ENCODE peak calls at places on chromosome 10, in five cellular contexts. G, W, D, V and L are unnamed samples.

GRCh38 chr10:6151087-6151977 is 51.4 kb upstream of the PFKFB3 start:
- DNase-seq in W (no peak), D (no peak), G (no peak), V (peak), L (peak)

GRCh38 chr10:84076047-84076388 is 63.3 kb upstream of the GHITM start:
- DNase-seq in D (no peak), G (no peak), W (no peak), V (no peak), L (no peak)

GRCh38 chr10:3785849-3786290 is 861 bp upstream of the KLF6 start:
- DNase-seq in G (no peak), W (peak), D (no peak), V (no peak), L (no peak)

GRCh38 chr10:28592953-28593352 is 60.0 kb downstream of the WAC start:
- DNase-seq in V (no peak), W (no peak), D (peak), G (no peak), L (no peak)

GRCh38 chr10:119343001-119343601 is 135.7 kb downstream of the GRK5 start:
- DNase-seq in D (no peak), V (no peak), G (no peak), W (no peak), L (no peak)

GRCh38 chr10:131697461-131698128 is 203.2 kb upstream of the PPP2R2D start:
- DNase-seq in W (no peak), D (no peak), G (no peak), V (no peak), L (no peak)

GRCh38 chr10:130003787-130004613 is 39.9 kb upstream of the EBF3 start:
- DNase-seq in D (no peak), G (no peak), W (no peak), V (no peak), L (peak)

GRCh38 chr10:124251317-124251716 is 157.9 kb upstream of the CHST15 start:
- DNase-seq in V (peak), D (no peak), G (no peak), W (no peak), L (no peak)

GRCh38 chr10:101354584-101355070 is 662 bp downstream of the BTRC start:
- DNase-seq in V (no peak), G (no peak), W (no peak), D (no peak), L (no peak)

GRCh38 chr10:75350791-75351190 is 50.8 kb downstream of the ZNF503 start:
- DNase-seq in G (no peak), W (no peak), D (peak), V (no peak), L (no peak)

GRCh38 chr10:90912176-90912575 is 8.7 kb downstream of the ANKRD1 start:
- DNase-seq in V (no peak), G (no peak), D (no peak), W (no peak), L (no peak)

GRCh38 chr10:83983578-83984255 is 155.6 kb upstream of the GHITM start:
- DNase-seq in W (no peak), D (peak), V (no peak), G (no peak), L (no peak)

GRCh38 chr10:311901-312665 is 176.8 kb downstream of the ZMYND11 start:
- DNase-seq in W (no peak), V (no peak), D (no peak), G (no peak), L (no peak)

GRCh38 chr10:91464500-91464899 is 54.4 kb downstream of the HECTD2 start:
- DNase-seq in D (no peak), G (no peak), W (no peak), V (no peak), L (no peak)

GRCh38 chr10:47444047-47444446 is 39.9 kb downstream of the ANXA8 start:
- DNase-seq in V (no peak), G (no peak), W (no peak), D (no peak), L (no peak)

GRCh38 chr10:104253576-104254410 is 899 bp upstream of the GSTO1 start:
- DNase-seq in W (no peak), D (no peak), G (no peak), V (no peak), L (no peak)

GRCh38 chr10:133276435-133277201 is at the start of gene ADAM8:
- DNase-seq in V (no peak), W (no peak), D (no peak), G (no peak), L (no peak)

GRCh38 chr10:17003151-17003550 is 126.5 kb downstream of the CUBN start:
- DNase-seq in V (no peak), G (no peak), D (no peak), W (no peak), L (no peak)

GRCh38 chr10:23693398-23693797 is 254.5 kb downstream of the OTUD1 start:
- DNase-seq in G (no peak), D (no peak), W (no peak), V (no peak), L (no peak)

GRCh38 chr10:29841724-29842649 is 207.2 kb upstream of the SVIL start:
- DNase-seq in W (no peak), V (no peak), G (peak), D (no peak), L (no peak)

GRCh38 chr10:125097409-125098070 is 62.8 kb downstream of the CTBP2 start:
- DNase-seq in G (no peak), D (no peak), W (no peak), V (no peak), L (no peak)

GRCh38 chr10:9096288-9096687 is 1041.8 kb downstream of the GATA3 start:
- DNase-seq in D (no peak), W (no peak), V (no peak), G (no peak), L (no peak)

GRCh38 chr10:10852464-10852863 is 165.2 kb upstream of the CELF2 start:
- DNase-seq in D (no peak), V (no peak), W (no peak), G (no peak), L (no peak)

GRCh38 chr10:35794703-35795102 is 152.6 kb upstream of the FZD8 start:
- DNase-seq in V (no peak), W (no peak), D (no peak), G (no peak), L (no peak)

GRCh38 chr10:1600861-1601260 is 136.5 kb downstream of the ADARB2 start:
- DNase-seq in G (peak), W (no peak), D (no peak), V (no peak), L (peak)

GRCh38 chr10:128035557-128035973 is 90.7 kb downstream of the MKI67 start:
- DNase-seq in W (no peak), D (peak), V (no peak), G (peak), L (peak)

GRCh38 chr10:62327897-62328296 is 46.3 kb upstream of the ZNF365 start:
- DNase-seq in V (no peak), D (no peak), G (no peak), W (no peak), L (no peak)

GRCh38 chr10:6110136-6110535 is 21.3 kb downstream of the RBM17 start:
- DNase-seq in G (no peak), V (no peak), W (no peak), D (no peak), L (no peak)

GRCh38 chr10:29715296-29715695 is 80.5 kb upstream of the SVIL start:
- DNase-seq in D (no peak), V (no peak), W (no peak), G (no peak), L (no peak)

GRCh38 chr10:123517901-123518300 is 148.3 kb upstream of the GPR26 start:
- DNase-seq in W (no peak), D (no peak), G (no peak), V (no peak), L (peak)

GRCh38 chr10:126387931-126388911 is at the start of gene ADAM12:
- DNase-seq in V (no peak), G (peak), W (peak), D (no peak), L (no peak)

GRCh38 chr10:451021-451471 is 238.4 kb downstream of the DIP2C start:
- DNase-seq in G (no peak), W (no peak), D (no peak), V (peak), L (no peak)

GRCh38 chr10:133462512-133463305 is 9.0 kb downstream of the SCART1 start:
- DNase-seq in D (no peak), V (no peak), W (no peak), G (no peak), L (peak)

GRCh38 chr10:110681023-110681681 is 37.0 kb downstream of the RBM20 start:
- DNase-seq in D (peak), W (no peak), G (no peak), V (no peak), L (no peak)

DNA sequence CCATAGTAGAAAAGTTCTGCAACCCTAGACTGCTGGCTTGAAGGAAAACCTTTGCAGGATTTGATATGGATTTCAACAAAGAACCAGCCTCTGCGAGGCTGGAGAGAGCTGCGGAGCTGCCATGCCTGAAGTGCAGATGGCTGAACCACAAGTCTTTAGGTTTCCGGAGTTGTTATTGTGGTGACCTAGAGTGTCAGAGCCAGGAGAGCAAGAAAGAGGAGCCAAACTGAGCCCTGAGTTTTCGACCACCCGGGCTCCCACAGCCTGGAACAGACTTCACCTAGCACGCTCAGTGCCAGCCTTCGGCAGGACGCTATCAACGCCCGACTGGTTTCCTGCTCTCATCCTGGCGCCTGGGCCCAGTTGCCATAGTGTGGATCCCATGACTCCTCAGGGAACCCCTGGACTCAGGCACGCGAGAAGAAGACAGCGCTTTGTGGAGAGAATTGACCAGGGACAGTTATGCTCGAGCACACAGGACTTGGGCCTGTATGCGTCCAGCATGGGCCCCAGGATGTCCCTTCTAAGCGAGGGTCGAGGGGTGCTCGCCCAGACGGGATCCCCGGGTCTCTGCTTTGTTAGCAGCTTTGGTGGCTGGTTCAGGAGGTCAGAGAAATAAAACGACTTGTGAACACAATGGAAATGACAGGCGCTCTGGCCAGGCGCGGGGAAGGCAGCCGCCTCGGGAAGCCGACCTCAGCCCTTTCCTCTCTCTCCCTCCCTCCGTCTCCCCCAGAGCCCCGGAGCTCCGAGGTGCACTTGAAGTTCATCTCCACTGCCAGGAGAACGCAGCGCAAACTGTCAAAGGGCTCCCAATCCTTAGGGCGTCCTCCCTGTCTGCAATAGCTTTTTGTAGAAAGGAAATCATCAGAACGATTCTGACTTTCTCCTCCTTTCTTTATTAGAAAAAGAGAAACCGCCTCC is 1.8 kb upstream of the GAD2 start:
- DNase-seq in W (no peak), G (no peak), D (no peak), V (no peak), L (no peak)
- H3K4me3 ChIP-seq in W (no peak), G (peak), D (no peak), V (no peak), L (no peak)

GRCh38 chr10:34222359-34222758 is 592.7 kb downstream of the PARD3 start:
- DNase-seq in V (no peak), G (no peak), D (no peak), W (no peak), L (no peak)

GRCh38 chr10:34228066-34228465 is 587.0 kb downstream of the PARD3 start:
- DNase-seq in W (no peak), D (no peak), V (no peak), G (no peak), L (no peak)

GRCh38 chr10:34219860-34220518 is 595.1 kb downstream of the PARD3 start:
- DNase-seq in W (no peak), V (no peak), G (no peak), D (no peak), L (no peak)

DNA sequence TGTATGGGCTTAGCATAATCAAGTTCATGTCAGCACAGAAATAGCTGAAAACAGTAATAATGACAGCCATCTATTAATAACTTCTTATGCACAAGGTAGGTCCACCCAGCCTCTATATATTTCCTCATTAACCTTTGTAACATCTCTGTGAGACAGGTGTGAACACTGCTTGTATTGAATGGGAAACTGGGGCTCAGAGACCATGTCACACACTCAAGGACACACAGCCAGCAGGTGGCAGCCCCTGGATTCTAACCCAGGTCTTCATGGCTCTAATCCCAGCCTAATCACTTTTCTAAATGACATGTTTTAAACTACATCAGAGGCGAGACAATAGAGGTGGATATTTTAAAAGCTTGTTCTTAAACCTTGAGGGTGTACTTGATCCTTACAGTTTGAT is 591.4 kb downstream of the PARD3 start:
- DNase-seq in V (no peak), G (no peak), W (no peak), D (no peak), L (no peak)
- TF ChIP-seq CTCF in V (no peak), G (no peak), W (no peak), D (no peak), L (no peak)

GRCh38 chr10:102420443-102420809 is 210 bp upstream of the FBXL15 start:
- DNase-seq in D (no peak), W (peak), V (no peak), G (no peak), L (no peak)

GRCh38 chr10:102422586-102423129 is 2.0 kb downstream of the FBXL15 start:
- DNase-seq in D (peak), G (peak), V (no peak), W (peak), L (peak)

GRCh38 chr10:102420810-102421644 is at the start of gene FBXL15:
- DNase-seq in V (peak), W (peak), D (peak), G (peak), L (peak)

GRCh38 chr10:102423372-102423968 is 2.8 kb downstream of the FBXL15 start:
- DNase-seq in W (no peak), D (no peak), G (no peak), V (no peak), L (no peak)

DNA sequence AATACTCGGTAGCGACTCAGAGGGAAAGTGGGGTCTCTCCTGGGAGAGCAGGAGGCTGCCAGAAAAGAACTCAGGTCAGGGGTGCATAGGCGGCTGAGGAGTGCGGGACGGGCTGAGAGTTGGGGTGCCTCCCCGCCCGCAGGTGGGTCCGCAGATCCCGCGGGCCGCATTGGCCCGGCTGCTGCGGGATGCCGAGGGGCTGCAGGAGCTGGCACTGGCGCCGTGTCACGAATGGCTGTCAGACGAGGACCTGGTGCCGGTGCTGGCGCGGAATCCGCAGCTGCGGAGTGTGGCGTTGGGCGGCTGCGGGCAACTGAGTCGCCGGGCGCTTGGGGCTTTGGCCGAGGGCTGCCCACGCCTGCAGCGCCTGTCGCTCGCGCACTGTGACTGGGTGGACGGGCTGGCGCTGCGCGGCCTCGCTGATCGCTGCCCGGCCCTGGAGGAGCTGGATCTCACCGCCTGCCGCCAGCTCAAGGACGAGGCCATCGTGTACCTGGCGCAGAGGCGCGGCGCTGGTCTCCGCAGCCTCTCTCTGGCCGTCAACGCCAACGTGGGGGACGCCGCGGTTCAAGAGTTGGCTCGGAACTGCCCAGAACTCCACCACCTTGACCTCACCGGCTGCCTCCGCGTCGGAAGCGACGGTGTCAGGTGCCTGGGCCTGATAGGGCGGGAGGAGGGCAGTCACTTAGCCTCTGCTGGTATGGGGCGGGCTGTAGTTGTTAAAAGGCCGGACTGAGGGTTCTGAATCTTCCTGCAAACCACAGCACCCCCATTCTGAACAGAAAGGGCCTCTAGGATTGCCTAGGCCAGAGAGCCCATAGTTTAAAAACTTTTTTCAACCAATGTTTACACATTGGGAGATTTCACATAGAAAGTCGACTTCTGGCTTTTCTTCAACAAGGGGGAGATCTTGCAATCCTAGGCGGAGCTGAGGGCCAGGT is 1.3 kb downstream of the FBXL15 start:
- DNase-seq in V (no peak), G (no peak), D (no peak), W (peak), L (no peak)
- TF ChIP-seq POLR2A in V (no peak), G (no peak), D (no peak), W (no peak), L (no peak)

GRCh38 chr10:68735119-68735518 is 14.1 kb downstream of the CCAR1 start:
- DNase-seq in D (no peak), V (no peak), G (no peak), W (no peak), L (no peak)

GRCh38 chr10:68732651-68733050 is 11.6 kb downstream of the CCAR1 start:
- DNase-seq in G (no peak), V (no peak), W (no peak), D (no peak), L (no peak)

DNA sequence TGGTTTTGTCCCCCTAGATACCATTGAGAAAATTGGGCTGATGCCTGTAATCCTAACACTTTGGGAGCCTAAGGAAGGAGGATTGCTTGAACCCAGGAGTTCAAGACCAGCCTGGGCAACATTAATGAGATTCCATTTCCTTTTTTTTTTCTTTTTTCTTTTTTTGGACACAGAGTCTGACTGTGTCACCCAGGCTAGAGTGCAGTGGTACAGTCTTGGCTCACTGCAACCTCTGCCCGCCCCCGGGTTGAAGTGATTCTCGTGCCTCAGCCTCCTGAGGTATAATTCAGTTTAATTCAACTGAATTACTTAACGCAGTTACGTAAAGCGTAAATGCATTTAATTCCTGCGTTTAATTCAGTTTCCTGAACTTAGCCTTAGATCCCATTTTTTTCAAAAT is 13.3 kb downstream of the CCAR1 start:
- DNase-seq in G (no peak), V (no peak), W (no peak), D (no peak), L (no peak)
- H3K4me3 ChIP-seq in G (no peak), V (no peak), W (no peak), D (no peak), L (no peak)

GRCh38 chr10:74081192-74081803 is 69.3 kb downstream of the AP3M1 start:
- DNase-seq in W (no peak), V (no peak), D (peak), G (no peak), L (no peak)
- TF ChIP-seq CTCF in W (peak), V (peak), D (peak), G (peak), L (no peak)

DNA sequence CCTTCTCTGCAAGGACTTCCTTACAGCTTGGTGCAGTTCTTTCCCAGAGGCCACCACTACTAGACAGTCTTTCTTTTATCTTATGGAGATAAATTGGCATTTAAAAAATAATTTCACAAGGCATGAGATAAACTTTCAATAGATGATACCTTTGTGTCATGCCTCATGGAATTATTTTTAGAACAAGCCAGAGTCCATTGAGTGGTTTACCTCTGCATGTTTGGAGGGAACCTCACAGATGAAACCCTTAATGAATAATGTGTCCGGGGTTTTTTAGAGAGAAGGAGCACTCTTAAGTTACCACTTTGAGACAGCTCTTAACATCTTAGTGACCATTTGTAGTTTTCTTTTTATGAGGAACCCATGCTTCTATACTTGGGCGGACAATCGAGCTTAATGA is 17.2 kb downstream of the NODAL start:
- DNase-seq in D (no peak), W (no peak), G (no peak), V (no peak), L (no peak)
- TF ChIP-seq POLR2A in D (no peak), W (no peak), G (no peak), V (no peak), L (no peak)